ENCODE peak calls at places on chromosomes 13 and 19, in four cellular contexts. I is stimulated activated CD4-positive, alpha-beta T cell treated with anti-CD3 and anti-CD28 coated beads, Interleukin-4, amount 100 ng/mL, for 24 hours; Z is foreskin fibroblast; R is occipital lobe. A is an unnamed sample.

GRCh38 chr13:38494445-38494844 is 144.8 kb downstream of the UFM1 start:
- DNase-seq in I (no peak), Z (no peak), R (no peak), A (no peak)

GRCh38 chr13:51479199-51479523 is 26.3 kb upstream of the INTS6 start:
- DNase-seq in I (no peak), Z (peak), R (no peak), A (no peak)

GRCh38 chr19:6020166-6020967 is 42.4 kb upstream of the RANBP3 start:
- DNase-seq in I (no peak), Z (no peak), R (no peak), A (peak)

GRCh38 chr19:6868341-6868740 is 19.0 kb upstream of the ADGRE1 start:
- DNase-seq in I (no peak), Z (no peak), R (no peak), A (no peak)

GRCh38 chr19:18496167-18496979 is 25.5 kb downstream of the ELL start:
- DNase-seq in I (peak), Z (peak), R (no peak), A (no peak)

GRCh38 chr19:18644144-18645034 is 7.6 kb downstream of the KLHL26 start:
- DNase-seq in I (no peak), Z (no peak), R (no peak), A (no peak)

GRCh38 chr19:4343056-4343844 is at the start of gene MPND:
- DNase-seq in I (peak), Z (peak), R (peak), A (peak)

GRCh38 chr19:38693380-38694223 is 46.2 kb downstream of the ACTN4 start:
- DNase-seq in I (peak), Z (peak), R (no peak), A (no peak)

GRCh38 chr13:99731747-99732146 is 230.5 kb downstream of the TM9SF2 start:
- DNase-seq in I (no peak), Z (no peak), R (no peak), A (no peak)

GRCh38 chr19:3058821-3059314 is 3.4 kb downstream of the TLE5 start:
- DNase-seq in I (no peak), Z (no peak), R (no peak), A (no peak)

GRCh38 chr19:48955308-48955958 is 758 bp downstream of the BAX start:
- DNase-seq in I (no peak), Z (peak), R (no peak), A (no peak)

GRCh38 chr13:26062853-26063444 is 11.1 kb upstream of the SHISA2 start:
- DNase-seq in I (peak), Z (peak), R (peak), A (no peak)

GRCh38 chr19:11737964-11738745 is 591 bp downstream of the ZNF823 start:
- DNase-seq in I (peak), Z (peak), R (no peak), A (peak)

GRCh38 chr19:35717665-35718344 is at the start of gene KMT2B:
- DNase-seq in I (no peak), Z (no peak), R (no peak), A (no peak)

GRCh38 chr19:17259934-17260333 is 4.6 kb downstream of the USHBP1 start:
- DNase-seq in I (no peak), Z (no peak), R (no peak), A (no peak)

GRCh38 chr13:30738946-30739528 is 3.7 kb downstream of the ALOX5AP start:
- DNase-seq in I (no peak), Z (no peak), R (no peak), A (no peak)